ENCODE peak calls at places on chromosomes 16 and 17, in seven cellular contexts. U, S, X, A, H, E and M are unnamed samples.

GRCh38 chr17:39925282-39926134 is 1.9 kb downstream of the ORMDL3 start:
- DNase-seq in U (no peak), S (no peak), X (peak; percentile 34), A (no peak), H (no peak), E (no peak), M (no peak)

GRCh38 chr17:41654134-41654907 is 29.9 kb upstream of the KRT17 start:
- DNase-seq in U (no peak), S (no peak), X (no peak), A (no peak), H (peak; percentile 96), E (no peak), M (no peak)

GRCh38 chr17:29238133-29238850 is 8.4 kb upstream of the CRYBA1 start:
- DNase-seq in U (no peak), S (no peak), X (no peak), A (no peak), H (no peak), E (no peak), M (peak; percentile 77)

GRCh38 chr16:84925092-84925772 is 86.1 kb downstream of the ZDHHC7 start:
- DNase-seq in U (peak; percentile 79), S (peak; percentile 67), X (peak; percentile 63), A (no peak), H (peak; percentile 59), E (no peak), M (peak; percentile 54)

GRCh38 chr16:359871-360697 is 7.6 kb upstream of the AXIN1 start:
- DNase-seq in U (no peak), S (no peak), X (no peak), A (peak; percentile 18), H (peak; percentile 52), E (no peak), M (no peak)

GRCh38 chr17:42288985-42289862 is 926 bp downstream of the STAT5A start:
- DNase-seq in U (peak; percentile 43), S (no peak), X (peak; percentile 77), A (peak; percentile 55), H (peak; percentile 85), E (no peak), M (no peak)

GRCh38 chr17:71846561-71846960 is 274.3 kb upstream of the SOX9 start:
- DNase-seq in U (no peak), S (no peak), X (no peak), A (no peak), H (no peak), E (no peak), M (no peak)

GRCh38 chr17:2094891-2095535 is 40.1 kb downstream of the HIC1 start:
- DNase-seq in U (peak; percentile 70), S (peak; percentile 75), X (no peak), A (no peak), H (peak; percentile 52), E (no peak), M (no peak)

GRCh38 chr17:62565817-62566216 is 61.7 kb upstream of the MRC2 start:
- DNase-seq in U (no peak), S (no peak), X (no peak), A (no peak), H (no peak), E (no peak), M (peak; percentile 90)

GRCh38 chr17:10197721-10198508 is 491 bp downstream of the GAS7 start:
- DNase-seq in U (peak; percentile 30), S (peak; percentile 20), X (no peak), A (no peak), H (no peak), E (no peak), M (no peak)

GRCh38 chr17:59331929-59332889 is 754 bp downstream of the YPEL2 start:
- DNase-seq in U (peak; percentile 77), S (peak; percentile 73), X (peak; percentile 40), A (peak; percentile 26), H (peak; percentile 82), E (no peak), M (peak; percentile 59)

GRCh38 chr16:3716831-3717234 is 491 bp downstream of the TRAP1 start:
- DNase-seq in U (no peak), S (no peak), X (no peak), A (no peak), H (no peak), E (no peak), M (peak; percentile 10)

GRCh38 chr17:38578641-38579480 is 26.9 kb downstream of the SRCIN1 start:
- DNase-seq in U (no peak), S (no peak), X (no peak), A (no peak), H (peak; percentile 35), E (no peak), M (no peak)

GRCh38 chr16:53103811-53104210 is 49.0 kb downstream of the CHD9 start:
- DNase-seq in U (no peak), S (no peak), X (no peak), A (no peak), H (no peak), E (no peak), M (no peak)

GRCh38 chr17:49383048-49383447 is 21.0 kb upstream of the ZNF652 start:
- DNase-seq in U (no peak), S (no peak), X (no peak), A (no peak), H (no peak), E (no peak), M (no peak)

GRCh38 chr16:56332464-56333079 is 92.8 kb downstream of the AMFR start:
- DNase-seq in U (peak; percentile 63), S (peak; percentile 60), X (no peak), A (no peak), H (no peak), E (peak; percentile 18), M (peak; percentile 85)

GRCh38 chr17:71964559-71964958 is 156.3 kb upstream of the SOX9 start:
- DNase-seq in U (no peak), S (no peak), X (no peak), A (no peak), H (no peak), E (no peak), M (no peak)

GRCh38 chr17:66906321-66907278 is 57.9 kb upstream of the CACNG4 start:
- DNase-seq in U (peak; percentile 69), S (peak; percentile 72), X (peak; percentile 58), A (peak; percentile 21), H (peak; percentile 74), E (peak; percentile 23), M (peak; percentile 89)

GRCh38 chr16:53754938-53755910 is 51.3 kb downstream of the FTO start:
- DNase-seq in U (no peak), S (no peak), X (no peak), A (no peak), H (peak; percentile 71), E (no peak), M (no peak)

GRCh38 chr17:50123649-50124349 is 6.2 kb downstream of the SAMD14 start:
- DNase-seq in U (no peak), S (no peak), X (no peak), A (no peak), H (no peak), E (no peak), M (no peak)

GRCh38 chr17:49987290-49987585 is 7.8 kb downstream of the DLX3 start:
- DNase-seq in U (no peak), S (no peak), X (no peak), A (no peak), H (no peak), E (no peak), M (no peak)

GRCh38 chr17:21301593-21302550 is 17.4 kb downstream of the MAP2K3 start:
- DNase-seq in U (no peak), S (no peak), X (no peak), A (no peak), H (peak; percentile 54), E (no peak), M (no peak)

GRCh38 chr16:51538707-51539604 is 387.9 kb upstream of the SALL1 start:
- DNase-seq in U (no peak), S (no peak), X (no peak), A (no peak), H (no peak), E (peak; percentile 64), M (peak; percentile 94)

GRCh38 chr16:72939247-72939646 is 108.7 kb downstream of the ZFHX3 start:
- DNase-seq in U (no peak), S (peak; percentile 41), X (no peak), A (no peak), H (no peak), E (no peak), M (peak; percentile 62)
- TF ChIP-seq CTCF in U (peak; percentile 22), S (peak; percentile 52), X (no peak), A (no peak), H (no peak), E (no peak), M (peak; percentile 23)

DNA sequence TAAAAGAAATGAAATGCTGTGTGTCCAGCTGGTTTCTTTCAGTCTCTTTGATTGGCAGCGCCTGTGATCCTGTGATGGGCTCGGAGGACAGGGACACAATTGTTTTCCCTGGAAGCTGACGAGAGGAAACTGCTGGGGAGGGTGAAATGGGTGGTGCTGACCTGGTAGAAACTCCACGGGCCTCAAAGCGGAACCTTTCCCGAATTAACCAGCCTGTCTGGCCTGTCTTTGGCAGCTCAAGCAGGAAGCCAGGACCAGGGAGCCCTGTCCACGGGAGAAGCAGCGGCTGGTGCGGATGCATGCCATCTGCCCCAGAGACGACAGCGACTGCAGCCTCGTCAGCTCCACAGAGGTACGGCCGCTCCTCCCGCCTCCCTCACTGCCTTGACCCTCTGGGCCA is 22.4 kb downstream of the CARD14 start:
- DNase-seq in U (no peak), S (no peak), X (no peak), A (no peak), H (no peak), E (no peak), M (no peak)
- H3K4me3 ChIP-seq in U (no peak overlapping the region), S (peak overlapping the region; percentile 34), X (no peak overlapping the region), A (no peak overlapping the region), H (no peak overlapping the region), E (no peak overlapping the region), M (no peak overlapping the region)

GRCh38 chr17:14494161-14494560 is 193.3 kb downstream of the HS3ST3B1 start:
- DNase-seq in U (no peak), S (no peak), X (no peak), A (no peak), H (no peak), E (no peak), M (no peak)

GRCh38 chr17:14489986-14490385 is 189.1 kb downstream of the HS3ST3B1 start:
- DNase-seq in U (no peak), S (no peak), X (no peak), A (no peak), H (no peak), E (no peak), M (no peak)

GRCh38 chr17:14487068-14487467 is 186.2 kb downstream of the HS3ST3B1 start:
- DNase-seq in U (no peak), S (no peak), X (no peak), A (no peak), H (no peak), E (no peak), M (no peak)

DNA sequence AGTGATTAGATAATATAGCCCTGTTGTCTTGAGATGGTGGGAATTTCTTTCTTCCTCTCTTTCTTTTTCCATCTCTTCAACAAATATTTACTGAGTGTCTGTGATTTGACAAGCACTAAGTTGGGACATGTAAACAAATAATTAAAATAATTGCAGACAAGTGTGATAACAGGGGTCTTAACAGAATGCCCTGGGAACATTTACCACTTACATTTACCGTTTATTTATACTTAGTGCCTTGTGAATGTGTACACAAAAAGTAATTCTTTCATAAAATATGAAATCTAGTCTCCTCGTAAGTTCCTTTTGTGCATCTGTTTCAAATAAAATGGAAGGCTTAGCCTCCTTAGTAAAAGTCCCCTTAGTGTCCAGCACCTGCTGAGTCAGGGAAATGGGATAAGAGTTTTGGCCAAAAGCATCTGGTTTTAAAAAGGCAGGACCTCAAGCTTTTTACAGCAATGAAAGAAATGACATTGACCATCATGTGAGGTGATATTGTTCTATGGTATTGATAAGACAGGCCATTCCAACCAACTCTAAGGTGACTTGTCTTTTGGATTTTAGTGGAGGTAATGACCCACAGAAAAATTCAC is 188.2 kb downstream of the HS3ST3B1 start:
- DNase-seq in U (no peak), S (no peak), X (no peak), A (no peak), H (no peak), E (no peak), M (no peak)
- TF ChIP-seq CTCF in U (no peak), S (no peak), X (no peak), A (no peak), H (no peak), E (no peak), M (no peak)

GRCh38 chr16:87344931-87345631 is 27.9 kb upstream of the C16orf95 start:
- DNase-seq in U (no peak), S (no peak), X (peak; percentile 77), A (no peak), H (peak; percentile 73), E (no peak), M (no peak)
- H3K4me3 ChIP-seq in U (no peak overlapping the region), S (peak overlapping the region; percentile 21), X (peak overlapping the region; percentile 11), A (no peak overlapping the region), H (no peak overlapping the region), E (no peak overlapping the region), M (no peak overlapping the region)